ENCODE peak calls at places on chromosomes 12 and 14, in ten cellular contexts. O, I, F, J, D, M, P, N, W and Z are unnamed samples.
A peak's percentile ranks its signal among the peaks of the same experiment; 100 is the strongest.

GRCh38 chr14:38089123-38089522 is 118.6 kb upstream of the SSTR1 start:
- DNase-seq in O (no peak), I (no peak), F (no peak), J (no peak), D (no peak), M (peak; percentile 33), P (no peak), N (no peak), W (no peak), Z (no peak)

GRCh38 chr14:28482644-28483043 is 283.9 kb upstream of the FOXG1 start:
- DNase-seq in O (no peak), I (no peak), F (no peak), J (no peak), D (no peak), M (no peak), P (no peak), N (no peak), W (no peak), Z (no peak)

GRCh38 chr14:60188115-60188514 is 22.9 kb upstream of the DHRS7 start:
- DNase-seq in O (no peak), I (no peak), F (no peak), J (no peak), D (no peak), M (peak; percentile 61), P (no peak), N (no peak), W (no peak), Z (no peak)

GRCh38 chr12:45343269-45344051 is 127.6 kb downstream of the ANO6 start:
- DNase-seq in O (peak; percentile 18), I (peak; percentile 35), F (no peak), J (no peak), D (no peak), M (peak; percentile 2), P (no peak), N (no peak), W (no peak), Z (no peak)

GRCh38 chr12:5003025-5003666 is 40.5 kb upstream of the KCNA5 start:
- DNase-seq in O (peak; percentile 34), I (peak; percentile 66), F (peak; percentile 23), J (peak; percentile 8), D (peak; percentile 51), M (peak; percentile 71), P (peak; percentile 55), N (peak; percentile 41), W (peak; percentile 75), Z (peak; percentile 80)

GRCh38 chr14:36493761-36494160 is 26.3 kb downstream of the NKX2-1 start:
- DNase-seq in O (no peak), I (no peak), F (peak; percentile 34), J (no peak), D (no peak), M (no peak), P (no peak), N (no peak), W (no peak), Z (no peak)

GRCh38 chr14:75568141-75568540 is 10.3 kb upstream of the FLVCR2 start:
- DNase-seq in O (no peak), I (no peak), F (no peak), J (no peak), D (no peak), M (no peak), P (no peak), N (no peak), W (no peak), Z (no peak)

GRCh38 chr12:64797156-64797555 is 27.3 kb upstream of the TBC1D30 start:
- DNase-seq in O (no peak), I (no peak), F (no peak), J (no peak), D (no peak), M (no peak), P (no peak), N (no peak), W (no peak), Z (no peak)

GRCh38 chr14:26960049-26960688 is 362.3 kb upstream of the NOVA1 start:
- DNase-seq in O (no peak), I (no peak), F (peak; percentile 53), J (no peak), D (no peak), M (no peak), P (no peak), N (no peak), W (no peak), Z (no peak)

GRCh38 chr12:89085421-89085820 is 266.9 kb downstream of the DUSP6 start:
- DNase-seq in O (no peak), I (peak; percentile 31), F (no peak), J (no peak), D (no peak), M (no peak), P (no peak), N (no peak), W (no peak), Z (no peak)

GRCh38 chr12:124233041-124233836 is 61.7 kb upstream of the RFLNA start:
- DNase-seq in O (no peak), I (no peak), F (no peak), J (no peak), D (no peak), M (no peak), P (no peak), N (no peak), W (no peak), Z (no peak)

GRCh38 chr14:94345344-94346072 is 22.4 kb upstream of the SERPINA6 start:
- DNase-seq in O (peak; percentile 91), I (no peak), F (no peak), J (no peak), D (no peak), M (no peak), P (no peak), N (no peak), W (no peak), Z (no peak)

GRCh38 chr12:12612403-12612802 is 727 bp downstream of the CREBL2 start:
- DNase-seq in O (peak; percentile 49), I (no peak), F (peak; percentile 27), J (peak; percentile 45), D (no peak), M (peak; percentile 67), P (peak; percentile 27), N (no peak), W (peak; percentile 38), Z (no peak)

GRCh38 chr14:79764288-79764687 is 447.0 kb downstream of the DIO2 start:
- DNase-seq in O (no peak), I (no peak), F (peak; percentile 69), J (peak; percentile 48), D (no peak), M (no peak), P (no peak), N (no peak), W (no peak), Z (no peak)

GRCh38 chr14:99644723-99645544 is at the start of gene HHIPL1:
- DNase-seq in O (peak; percentile 38), I (peak; percentile 49), F (no peak), J (no peak), D (no peak), M (no peak), P (no peak), N (no peak), W (no peak), Z (no peak)

GRCh38 chr14:34872822-34873590 is 2.2 kb downstream of the BAZ1A start:
- DNase-seq in O (peak; percentile 51), I (no peak), F (no peak), J (peak; percentile 88), D (no peak), M (peak; percentile 73), P (no peak), N (no peak), W (no peak), Z (peak; percentile 89)

GRCh38 chr12:110465024-110465423 is 3.0 kb downstream of the GPN3 start:
- DNase-seq in O (no peak), I (no peak), F (no peak), J (no peak), D (no peak), M (no peak), P (no peak), N (no peak), W (no peak), Z (no peak)